ENCODE peak calls at places on chromosomes 3 and 15, in nine cellular contexts. One of them, this sample, is unnamed.

GRCh38 chr3:48993834-48994233 is 3.8 kb downstream of the P4HTM start:
- DNase-seq in adrenal gland: no peak
- DNase-seq in PC-3: no peak
- DNase-seq in foreskin fibroblast: no peak
- DNase-seq in Peyer's patch: no peak
- DNase-seq in astrocyte of the spinal cord: no peak
- DNase-seq in GM23338: no peak
- DNase-seq in lung: no peak
- DNase-seq in kidney epithelial cell: no peak
- DNase-seq in this sample: no peak

GRCh38 chr3:175672119-175672689 is 813.1 kb downstream of the NAALADL2 start:
- DNase-seq in adrenal gland: no peak
- DNase-seq in PC-3: peak
- DNase-seq in foreskin fibroblast: peak
- DNase-seq in Peyer's patch: no peak
- DNase-seq in astrocyte of the spinal cord: peak
- DNase-seq in GM23338: no peak
- DNase-seq in lung: no peak
- DNase-seq in kidney epithelial cell: no peak
- DNase-seq in this sample: peak

GRCh38 chr15:40930430-40931299 is 1.5 kb downstream of the DLL4 start:
- DNase-seq in adrenal gland: peak
- DNase-seq in PC-3: peak
- DNase-seq in foreskin fibroblast: no peak
- DNase-seq in Peyer's patch: no peak
- DNase-seq in astrocyte of the spinal cord: no peak
- DNase-seq in GM23338: peak
- DNase-seq in lung: peak
- DNase-seq in kidney epithelial cell: no peak
- DNase-seq in this sample: no peak

GRCh38 chr3:196236169-196236568 is 19.8 kb downstream of the SLC51A start:
- DNase-seq in adrenal gland: no peak
- DNase-seq in PC-3: no peak
- DNase-seq in foreskin fibroblast: no peak
- DNase-seq in Peyer's patch: no peak
- DNase-seq in astrocyte of the spinal cord: no peak
- DNase-seq in GM23338: no peak
- DNase-seq in lung: no peak
- DNase-seq in kidney epithelial cell: no peak
- DNase-seq in this sample: no peak

GRCh38 chr3:6108957-6109356 is 752.0 kb upstream of the GRM7 start:
- DNase-seq in adrenal gland: no peak
- DNase-seq in PC-3: no peak
- DNase-seq in foreskin fibroblast: no peak
- DNase-seq in Peyer's patch: no peak
- DNase-seq in astrocyte of the spinal cord: no peak
- DNase-seq in GM23338: no peak
- DNase-seq in lung: no peak
- DNase-seq in kidney epithelial cell: no peak
- DNase-seq in this sample: no peak

GRCh38 chr3:64431717-64432116 is 206.5 kb upstream of the PRICKLE2 start:
- DNase-seq in adrenal gland: no peak
- DNase-seq in PC-3: no peak
- DNase-seq in foreskin fibroblast: no peak
- DNase-seq in Peyer's patch: no peak
- DNase-seq in astrocyte of the spinal cord: no peak
- DNase-seq in GM23338: no peak
- DNase-seq in lung: no peak
- DNase-seq in kidney epithelial cell: no peak
- DNase-seq in this sample: no peak

GRCh38 chr15:40598126-40598525 is 4.1 kb downstream of the KNL1 start:
- DNase-seq in adrenal gland: no peak
- DNase-seq in PC-3: peak
- DNase-seq in foreskin fibroblast: no peak
- DNase-seq in Peyer's patch: no peak
- DNase-seq in astrocyte of the spinal cord: no peak
- DNase-seq in GM23338: no peak
- DNase-seq in lung: no peak
- DNase-seq in kidney epithelial cell: no peak
- DNase-seq in this sample: no peak

GRCh38 chr3:11678735-11679134 is 35.0 kb upstream of the VGLL4 start:
- DNase-seq in adrenal gland: no peak
- DNase-seq in PC-3: no peak
- DNase-seq in foreskin fibroblast: no peak
- DNase-seq in Peyer's patch: no peak
- DNase-seq in astrocyte of the spinal cord: no peak
- DNase-seq in GM23338: no peak
- DNase-seq in lung: no peak
- DNase-seq in kidney epithelial cell: no peak
- DNase-seq in this sample: no peak

GRCh38 chr3:160755776-160756304 is at the start of gene PPM1L:
- DNase-seq in adrenal gland: peak
- DNase-seq in PC-3: peak
- DNase-seq in foreskin fibroblast: no peak
- DNase-seq in Peyer's patch: peak
- DNase-seq in astrocyte of the spinal cord: peak
- DNase-seq in GM23338: peak
- DNase-seq in lung: peak
- DNase-seq in kidney epithelial cell: no peak
- DNase-seq in this sample: no peak

GRCh38 chr15:83626171-83626802 is 27.6 kb upstream of the ADAMTSL3 start:
- DNase-seq in adrenal gland: no peak
- DNase-seq in PC-3: peak
- DNase-seq in foreskin fibroblast: no peak
- DNase-seq in Peyer's patch: no peak
- DNase-seq in astrocyte of the spinal cord: no peak
- DNase-seq in GM23338: no peak
- DNase-seq in lung: no peak
- DNase-seq in kidney epithelial cell: peak
- DNase-seq in this sample: peak

GRCh38 chr3:188437921-188438320 is 284.0 kb downstream of the LPP start:
- DNase-seq in adrenal gland: no peak
- DNase-seq in PC-3: peak
- DNase-seq in foreskin fibroblast: no peak
- DNase-seq in Peyer's patch: no peak
- DNase-seq in astrocyte of the spinal cord: no peak
- DNase-seq in GM23338: no peak
- DNase-seq in lung: no peak
- DNase-seq in kidney epithelial cell: no peak
- DNase-seq in this sample: no peak

GRCh38 chr15:42059661-42060476 is 34.5 kb downstream of the PLA2G4D start:
- DNase-seq in adrenal gland: peak
- DNase-seq in PC-3: peak
- DNase-seq in foreskin fibroblast: peak
- DNase-seq in Peyer's patch: peak
- DNase-seq in astrocyte of the spinal cord: peak
- DNase-seq in GM23338: peak
- DNase-seq in lung: peak
- DNase-seq in kidney epithelial cell: no peak
- DNase-seq in this sample: no peak

DNA sequence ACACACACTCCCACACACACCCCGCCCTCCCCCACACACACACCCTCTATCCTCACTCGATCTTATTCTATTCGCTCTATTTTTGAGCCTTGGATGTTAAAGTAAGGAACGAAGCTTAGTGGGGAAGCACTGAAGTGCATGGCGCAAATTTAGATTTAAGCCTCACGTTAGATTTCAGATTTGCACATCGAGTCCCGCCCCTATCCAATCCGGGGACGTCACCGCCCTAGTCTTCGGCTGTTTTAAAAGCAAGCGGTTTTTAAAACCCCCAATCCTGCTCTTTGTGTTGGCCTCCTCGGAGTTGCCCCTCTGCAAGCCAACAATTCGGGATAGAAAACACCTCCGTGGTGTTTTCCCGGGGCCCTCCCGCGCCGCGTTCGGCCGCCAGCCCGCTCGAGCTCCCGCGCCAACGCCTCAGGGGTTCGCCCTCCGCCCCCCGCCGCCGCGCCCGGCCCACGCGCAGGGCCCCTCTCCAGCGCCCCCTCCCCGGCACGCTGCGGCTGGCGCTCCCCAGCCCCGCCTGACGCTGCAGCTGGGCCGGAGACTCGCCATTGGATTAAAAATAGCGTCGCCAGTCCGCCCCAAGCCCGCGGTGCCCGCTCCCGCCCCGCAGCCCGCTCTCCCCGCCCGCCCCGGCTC is at the start of gene USP13:
- DNase-seq in adrenal gland: peak
- DNase-seq in PC-3: peak
- DNase-seq in foreskin fibroblast: peak
- DNase-seq in Peyer's patch: peak
- DNase-seq in astrocyte of the spinal cord: peak
- DNase-seq in GM23338: peak
- DNase-seq in lung: peak
- DNase-seq in kidney epithelial cell: no peak
- DNase-seq in this sample: no peak
- TF ChIP-seq CTCF in adrenal gland: no peak
- TF ChIP-seq CTCF in PC-3: no peak
- TF ChIP-seq CTCF in foreskin fibroblast: no peak
- TF ChIP-seq CTCF in Peyer's patch: no peak
- TF ChIP-seq CTCF in astrocyte of the spinal cord: no peak
- TF ChIP-seq CTCF in GM23338: peak
- TF ChIP-seq CTCF in lung: no peak
- TF ChIP-seq CTCF in kidney epithelial cell: no peak
- TF ChIP-seq CTCF in this sample: no peak

DNA sequence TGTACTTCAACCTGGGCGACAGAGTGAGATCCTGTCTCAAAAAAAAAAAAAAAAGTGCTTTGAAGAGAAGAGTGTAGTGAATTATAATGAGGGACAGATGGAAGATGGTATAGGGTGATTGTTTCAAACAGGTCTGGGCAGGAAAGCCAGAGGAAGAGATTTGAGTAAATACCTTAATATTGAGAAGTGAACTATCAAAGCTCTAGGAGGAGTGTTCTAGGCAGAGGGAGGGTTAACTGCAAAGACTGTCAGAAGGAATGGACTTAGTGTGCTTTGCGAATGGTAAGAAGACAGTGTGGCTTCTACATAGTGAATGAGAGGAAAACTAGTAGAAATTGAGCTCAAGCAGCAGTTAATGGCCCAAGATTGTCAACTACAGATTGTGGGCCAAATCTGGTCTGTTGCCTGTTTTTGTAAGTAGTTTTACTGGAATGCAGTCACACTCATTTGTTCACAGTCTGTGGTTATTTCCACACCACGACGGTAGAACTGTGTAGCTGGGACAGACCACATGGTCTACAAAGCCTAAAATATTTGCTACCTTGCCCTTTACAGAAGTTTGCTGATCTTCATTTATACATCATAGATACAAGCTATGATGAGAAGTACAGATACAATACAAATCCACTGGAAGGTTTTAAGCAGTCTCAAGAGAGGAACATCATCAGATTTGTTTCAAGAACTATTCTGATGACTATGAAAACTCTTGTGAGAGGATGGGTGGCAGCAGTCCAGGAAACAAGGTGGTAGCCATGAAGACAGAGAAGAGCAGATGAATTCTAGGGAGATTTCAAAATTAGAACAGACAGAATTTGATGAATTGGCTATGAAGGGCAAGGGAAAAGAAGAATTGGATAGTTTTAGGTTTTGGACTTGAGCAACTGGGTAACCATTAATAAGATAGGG is 16.5 kb upstream of the USP50 start:
- DNase-seq in adrenal gland: no peak
- DNase-seq in PC-3: no peak
- DNase-seq in foreskin fibroblast: no peak
- DNase-seq in Peyer's patch: no peak
- DNase-seq in astrocyte of the spinal cord: peak
- DNase-seq in GM23338: no peak
- DNase-seq in lung: no peak
- DNase-seq in kidney epithelial cell: no peak
- DNase-seq in this sample: no peak
- H3K4me3 ChIP-seq in adrenal gland: no peak
- H3K4me3 ChIP-seq in PC-3: no peak
- H3K4me3 ChIP-seq in foreskin fibroblast: no peak
- H3K4me3 ChIP-seq in Peyer's patch: no peak
- H3K4me3 ChIP-seq in astrocyte of the spinal cord: no peak
- H3K4me3 ChIP-seq in GM23338: no peak
- H3K4me3 ChIP-seq in lung: no peak
- H3K4me3 ChIP-seq in kidney epithelial cell: no peak
- H3K4me3 ChIP-seq in this sample: no peak

GRCh38 chr15:64519897-64520296 is 59.5 kb downstream of the ZNF609 start:
- DNase-seq in adrenal gland: no peak
- DNase-seq in PC-3: no peak
- DNase-seq in foreskin fibroblast: no peak
- DNase-seq in Peyer's patch: no peak
- DNase-seq in astrocyte of the spinal cord: no peak
- DNase-seq in GM23338: peak
- DNase-seq in lung: no peak
- DNase-seq in kidney epithelial cell: no peak
- DNase-seq in this sample: no peak
- TF ChIP-seq CTCF in adrenal gland: no peak
- TF ChIP-seq CTCF in PC-3: no peak
- TF ChIP-seq CTCF in foreskin fibroblast: no peak
- TF ChIP-seq CTCF in Peyer's patch: no peak
- TF ChIP-seq CTCF in astrocyte of the spinal cord: peak
- TF ChIP-seq CTCF in GM23338: peak
- TF ChIP-seq CTCF in lung: no peak
- TF ChIP-seq CTCF in kidney epithelial cell: no peak
- TF ChIP-seq CTCF in this sample: peak

GRCh38 chr3:189776163-189776824 is 145.1 kb downstream of the TP63 start:
- DNase-seq in adrenal gland: no peak
- DNase-seq in PC-3: no peak
- DNase-seq in foreskin fibroblast: no peak
- DNase-seq in Peyer's patch: no peak
- DNase-seq in astrocyte of the spinal cord: no peak
- DNase-seq in GM23338: peak
- DNase-seq in lung: no peak
- DNase-seq in kidney epithelial cell: no peak
- DNase-seq in this sample: no peak

GRCh38 chr3:189771842-189772494 is 140.8 kb downstream of the TP63 start:
- DNase-seq in adrenal gland: no peak
- DNase-seq in PC-3: no peak
- DNase-seq in foreskin fibroblast: no peak
- DNase-seq in Peyer's patch: no peak
- DNase-seq in astrocyte of the spinal cord: no peak
- DNase-seq in GM23338: no peak
- DNase-seq in lung: no peak
- DNase-seq in kidney epithelial cell: no peak
- DNase-seq in this sample: no peak

GRCh38 chr3:189772584-189772983 is 141.4 kb downstream of the TP63 start:
- DNase-seq in adrenal gland: no peak
- DNase-seq in PC-3: no peak
- DNase-seq in foreskin fibroblast: peak
- DNase-seq in Peyer's patch: no peak
- DNase-seq in astrocyte of the spinal cord: no peak
- DNase-seq in GM23338: no peak
- DNase-seq in lung: no peak
- DNase-seq in kidney epithelial cell: no peak
- DNase-seq in this sample: no peak

GRCh38 chr3:189778340-189778950 is 147.3 kb downstream of the TP63 start:
- DNase-seq in adrenal gland: no peak
- DNase-seq in PC-3: no peak
- DNase-seq in foreskin fibroblast: no peak
- DNase-seq in Peyer's patch: no peak
- DNase-seq in astrocyte of the spinal cord: no peak
- DNase-seq in GM23338: no peak
- DNase-seq in lung: no peak
- DNase-seq in kidney epithelial cell: no peak
- DNase-seq in this sample: no peak

DNA sequence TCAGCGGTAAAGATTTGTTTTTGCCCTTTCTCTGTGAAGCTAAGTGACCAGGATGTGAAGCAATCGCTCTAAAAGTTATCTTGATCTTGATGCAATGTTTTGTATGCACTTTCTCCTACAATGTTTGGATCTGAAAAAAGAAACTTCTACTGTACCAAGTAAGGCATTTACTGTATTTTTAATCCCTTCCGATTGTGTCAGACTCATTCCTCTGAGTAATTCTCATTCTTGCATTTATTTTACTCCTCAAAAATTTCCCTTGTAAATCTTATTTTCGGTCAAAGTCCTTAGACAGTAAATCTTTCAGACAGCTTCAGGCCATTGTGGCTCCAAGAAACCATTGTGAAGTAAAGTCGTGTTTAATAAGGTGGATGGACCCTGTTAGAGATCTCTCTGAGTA is 141.9 kb downstream of the TP63 start:
- DNase-seq in adrenal gland: no peak
- DNase-seq in PC-3: peak
- DNase-seq in foreskin fibroblast: peak
- DNase-seq in Peyer's patch: no peak
- DNase-seq in astrocyte of the spinal cord: peak
- DNase-seq in GM23338: no peak
- DNase-seq in lung: no peak
- DNase-seq in kidney epithelial cell: no peak
- DNase-seq in this sample: no peak
- H3K4me3 ChIP-seq in adrenal gland: no peak
- H3K4me3 ChIP-seq in PC-3: no peak
- H3K4me3 ChIP-seq in foreskin fibroblast: no peak
- H3K4me3 ChIP-seq in Peyer's patch: no peak
- H3K4me3 ChIP-seq in astrocyte of the spinal cord: no peak
- H3K4me3 ChIP-seq in GM23338: no peak
- H3K4me3 ChIP-seq in lung: no peak
- H3K4me3 ChIP-seq in kidney epithelial cell: no peak
- H3K4me3 ChIP-seq in this sample: no peak

This sample was measured in epithelial cell of proximal tubule.